ENCODE peak calls at places on chromosomes 6 and 20, in ten cellular contexts. G, K, A, S, C, Y, M, H, X and Q are unnamed samples.

GRCh38 chr20:43914697-43915208 is at the start of gene TOX2:
- DNase-seq in G (peak; percentile 15), K (peak; percentile 31), A (peak; percentile 63), S (no peak), C (peak; percentile 76), Y (no peak), M (peak; percentile 31), H (peak; percentile 82), X (peak; percentile 69), Q (peak; percentile 44)

GRCh38 chr20:3678198-3678597 is 3.6 kb downstream of the ADAM33 start:
- DNase-seq in G (no peak), K (no peak), A (no peak), S (no peak), C (no peak), Y (no peak), M (no peak), H (no peak), X (no peak), Q (no peak)

GRCh38 chr6:168388641-168389633 is 52.0 kb upstream of the SMOC2 start:
- DNase-seq in G (peak; percentile 93), K (no peak), A (no peak), S (no peak), C (no peak), Y (no peak), M (no peak), H (no peak), X (no peak), Q (no peak)

GRCh38 chr6:28496099-28496779 is 19.4 kb downstream of the GPX6 start:
- DNase-seq in G (peak; percentile 1), K (no peak), A (no peak), S (no peak), C (no peak), Y (no peak), M (no peak), H (no peak), X (no peak), Q (peak; percentile 32)

GRCh38 chr20:7940341-7940740 is at the start of gene HAO1:
- DNase-seq in G (no peak), K (no peak), A (no peak), S (no peak), C (no peak), Y (no peak), M (no peak), H (no peak), X (no peak), Q (no peak)

GRCh38 chr6:134478764-134479399 is 161.0 kb upstream of the SGK1 start:
- DNase-seq in G (no peak), K (no peak), A (no peak), S (no peak), C (no peak), Y (no peak), M (no peak), H (no peak), X (no peak), Q (no peak)

GRCh38 chr20:37823276-37823980 is 79.5 kb upstream of the VSTM2L start:
- DNase-seq in G (no peak), K (no peak), A (peak; percentile 13), S (no peak), C (no peak), Y (no peak), M (no peak), H (no peak), X (peak; percentile 20), Q (no peak)

GRCh38 chr6:63611560-63611959 is 24.0 kb upstream of the PHF3 start:
- DNase-seq in G (no peak), K (no peak), A (no peak), S (no peak), C (no peak), Y (no peak), M (no peak), H (no peak), X (no peak), Q (no peak)

GRCh38 chr6:17962436-17963031 is 24.9 kb downstream of the KIF13A start:
- DNase-seq in G (no peak), K (no peak), A (peak; percentile 97), S (no peak), C (peak; percentile 84), Y (peak; percentile 96), M (no peak), H (peak; percentile 98), X (no peak), Q (peak; percentile 99)

GRCh38 chr20:19602660-19603389 is 155.2 kb upstream of the RIN2 start:
- DNase-seq in G (peak; percentile 14), K (no peak), A (no peak), S (no peak), C (no peak), Y (no peak), M (no peak), H (no peak), X (no peak), Q (no peak)

GRCh38 chr6:148617522-148617921 is 129.3 kb upstream of the UST start:
- DNase-seq in G (no peak), K (no peak), A (peak; percentile 51), S (no peak), C (no peak), Y (no peak), M (no peak), H (peak; percentile 50), X (no peak), Q (peak; percentile 67)

GRCh38 chr6:53439556-53439955 is 90.8 kb upstream of the ELOVL5 start:
- DNase-seq in G (no peak), K (no peak), A (peak; percentile 46), S (no peak), C (no peak), Y (peak; percentile 55), M (no peak), H (peak; percentile 49), X (no peak), Q (peak; percentile 25)

GRCh38 chr6:128807577-128807976 is 75.4 kb upstream of the LAMA2 start:
- DNase-seq in G (no peak), K (no peak), A (peak; percentile 43), S (no peak), C (no peak), Y (no peak), M (no peak), H (peak; percentile 27), X (peak; percentile 63), Q (peak; percentile 47)

GRCh38 chr6:95240514-95240913 is 336.8 kb upstream of the MANEA start:
- DNase-seq in G (no peak), K (no peak), A (no peak), S (no peak), C (no peak), Y (no peak), M (no peak), H (no peak), X (no peak), Q (no peak)

GRCh38 chr20:48787861-48788375 is 39.9 kb downstream of the PREX1 start:
- DNase-seq in G (no peak), K (no peak), A (peak; percentile 83), S (no peak), C (peak; percentile 68), Y (peak; percentile 37), M (no peak), H (peak; percentile 73), X (peak; percentile 49), Q (peak; percentile 70)

GRCh38 chr20:15643713-15644112 is 929.5 kb downstream of the KIF16B start:
- DNase-seq in G (no peak), K (no peak), A (peak; percentile 36), S (no peak), C (no peak), Y (no peak), M (no peak), H (no peak), X (peak; percentile 33), Q (peak; percentile 35)

GRCh38 chr6:34888874-34889555 is at the start of gene ANKS1A:
- DNase-seq in G (peak; percentile 47), K (peak; percentile 90), A (peak; percentile 63), S (peak; percentile 74), C (peak; percentile 78), Y (no peak), M (peak; percentile 87), H (peak; percentile 64), X (peak; percentile 66), Q (peak; percentile 80)

GRCh38 chr6:35691027-35691824 is 2.5 kb upstream of the FKBP5 start:
- DNase-seq in G (no peak), K (no peak), A (no peak), S (no peak), C (no peak), Y (peak; percentile 21), M (no peak), H (peak; percentile 68), X (no peak), Q (no peak)

GRCh38 chr6:160391419-160392116 is 43.4 kb downstream of the SLC22A3 start:
- DNase-seq in G (no peak), K (no peak), A (peak; percentile 36), S (no peak), C (no peak), Y (no peak), M (no peak), H (no peak), X (no peak), Q (peak; percentile 66)

GRCh38 chr6:1383729-1384548 is 5.4 kb upstream of the FOXF2 start:
- DNase-seq in G (no peak), K (no peak), A (no peak), S (no peak), C (no peak), Y (no peak), M (no peak), H (no peak), X (no peak), Q (no peak)

GRCh38 chr20:17558154-17558940 is 11.5 kb upstream of the DSTN start:
- DNase-seq in G (no peak), K (no peak), A (peak; percentile 91), S (no peak), C (peak; percentile 70), Y (peak; percentile 92), M (peak; percentile 5), H (peak; percentile 82), X (peak; percentile 92), Q (peak; percentile 100)

GRCh38 chr6:33779305-33779704 is 9.6 kb downstream of the LEMD2 start:
- DNase-seq in G (no peak), K (no peak), A (no peak), S (no peak), C (no peak), Y (no peak), M (no peak), H (no peak), X (peak; percentile 45), Q (no peak)

GRCh38 chr20:21137078-21137477 is 11.2 kb downstream of the KIZ start:
- DNase-seq in G (peak; percentile 70), K (no peak), A (no peak), S (no peak), C (no peak), Y (no peak), M (no peak), H (no peak), X (no peak), Q (no peak)